ENCODE peak calls at places on chromosomes 3 and 15, in four cellular contexts. E is stomach, D is SK-N-SH, C is transverse colon. U is an unnamed sample.

GRCh38 chr15:70273808-70274207 is 176.1 kb upstream of the TLE3 start:
- DNase-seq in C (no peak), E (no peak), D (no peak), U (no peak)

GRCh38 chr3:114093596-114093995 is 37.1 kb downstream of the QTRT2 start:
- DNase-seq in D (peak; percentile 9), E (peak; percentile 30), C (peak; percentile 16), U (no peak)

GRCh38 chr15:71125831-71126453 is 10.7 kb downstream of the THSD4 start:
- DNase-seq in C (no peak), D (peak; percentile 45), E (no peak), U (no peak)

GRCh38 chr15:39553947-39554731 is 26.7 kb upstream of the THBS1 start:
- DNase-seq in D (no peak), C (peak; percentile 58), E (no peak), U (no peak)

GRCh38 chr3:27666708-27667107 is 55.4 kb downstream of the EOMES start:
- DNase-seq in C (peak; percentile 49), E (no peak), D (peak; percentile 72), U (peak; percentile 70)

GRCh38 chr3:143808999-143809700 is 39.1 kb downstream of the SLC9A9 start:
- DNase-seq in C (no peak), E (no peak), D (no peak), U (no peak)

GRCh38 chr15:57881361-57881760 is 174.8 kb downstream of the POLR2M start:
- DNase-seq in D (no peak), C (no peak), E (no peak), U (no peak)

GRCh38 chr3:17075907-17076306 is 191.2 kb downstream of the PLCL2 start:
- DNase-seq in C (no peak), E (no peak), D (no peak), U (no peak)

GRCh38 chr3:181103605-181104004 is 114.1 kb upstream of the DNAJC19 start:
- DNase-seq in E (no peak), D (peak; percentile 12), C (no peak), U (no peak)

GRCh38 chr3:27509376-27509775 is 25.2 kb upstream of the SLC4A7 start:
- DNase-seq in C (no peak), D (no peak), E (no peak), U (no peak)

GRCh38 chr3:59480486-59480995 is 430.7 kb upstream of the CFAP20DC start:
- DNase-seq in C (no peak), D (no peak), E (no peak), U (no peak)

GRCh38 chr15:29952245-29952644 is 130.0 kb upstream of the TJP1 start:
- DNase-seq in C (no peak), D (peak; percentile 30), E (no peak), U (no peak)

GRCh38 chr3:71102111-71103039 is 481.2 kb downstream of the FOXP1 start:
- DNase-seq in C (no peak), E (no peak), D (peak; percentile 12), U (no peak)

GRCh38 chr3:64185436-64185835 is 39.8 kb downstream of the PRICKLE2 start:
- DNase-seq in E (no peak), D (no peak), C (no peak), U (no peak)

GRCh38 chr3:61956236-61956635 is 394.9 kb downstream of the PTPRG start:
- DNase-seq in E (no peak), D (peak; percentile 11), C (no peak), U (no peak)

GRCh38 chr3:86969500-86970189 is 21.3 kb downstream of the VGLL3 start:
- DNase-seq in C (no peak), D (peak; percentile 42), E (no peak), U (no peak)

GRCh38 chr15:80015156-80015555 is 44.2 kb upstream of the BCL2A1 start:
- DNase-seq in C (no peak), E (no peak), D (no peak), U (no peak)

GRCh38 chr3:13011369-13012227 is 61.6 kb downstream of the IQSEC1 start:
- DNase-seq in C (peak; percentile 82), D (no peak), E (peak; percentile 67), U (no peak)

GRCh38 chr3:62142280-62142679 is 231.1 kb downstream of the FEZF2 start:
- DNase-seq in D (no peak), E (no peak), C (no peak), U (no peak)

GRCh38 chr3:73401616-73402265 is 223.0 kb downstream of the PDZRN3 start:
- DNase-seq in C (peak; percentile 30), D (no peak), E (no peak), U (no peak)

GRCh38 chr15:79644091-79644490 is 212.0 kb downstream of the MINAR1 start:
- DNase-seq in E (no peak), D (no peak), C (no peak), U (no peak)

GRCh38 chr3:182364723-182365650 is 428.3 kb upstream of the ATP11B start:
- DNase-seq in E (peak; percentile 78), C (peak; percentile 7), D (peak; percentile 46), U (no peak)

GRCh38 chr15:96058103-96058851 is 272.2 kb upstream of the NR2F2 start:
- DNase-seq in E (no peak), C (no peak), D (no peak), U (no peak)

GRCh38 chr3:36484386-36484785 is 104.1 kb downstream of the STAC start:
- DNase-seq in D (no peak), E (no peak), C (no peak), U (no peak)

GRCh38 chr3:31942446-31942845 is 38.6 kb downstream of the OSBPL10 start:
- DNase-seq in D (no peak), E (no peak), C (no peak), U (no peak)

GRCh38 chr3:196138927-196139680 is 57.2 kb upstream of the TFRC start:
- DNase-seq in C (no peak), D (no peak), E (no peak), U (no peak)

GRCh38 chr3:152574461-152575079 is 260.4 kb upstream of the P2RY1 start:
- DNase-seq in E (no peak), D (peak; percentile 33), C (peak; percentile 29), U (no peak)

GRCh38 chr3:52250122-52250521 is 4.6 kb downstream of the PPM1M start:
- DNase-seq in D (no peak), C (no peak), E (no peak), U (no peak)

GRCh38 chr15:66124626-66125025 is 128.9 kb downstream of the MEGF11 start:
- DNase-seq in D (no peak), C (no peak), E (no peak), U (no peak)

GRCh38 chr3:127072221-127072771 is 89.4 kb downstream of the PLXNA1 start:
- DNase-seq in E (no peak), C (no peak), D (no peak), U (no peak)

GRCh38 chr15:45604321-45604720 is 17.1 kb downstream of the BLOC1S6 start:
- DNase-seq in D (no peak), C (no peak), E (no peak), U (no peak)

GRCh38 chr15:71071529-71071928 is 43.7 kb upstream of the THSD4 start:
- DNase-seq in E (no peak), D (no peak), C (no peak), U (no peak)

GRCh38 chr3:122469659-122470058 is 45.1 kb downstream of the KPNA1 start:
- DNase-seq in D (no peak), C (no peak), E (no peak), U (no peak)

GRCh38 chr3:127070776-127071175 is 87.9 kb downstream of the PLXNA1 start:
- DNase-seq in C (no peak), E (no peak), D (no peak), U (no peak)

GRCh38 chr3:138938056-138938876 is 8.7 kb downstream of the FOXL2 start:
- DNase-seq in D (no peak), C (no peak), E (no peak), U (peak; percentile 75)

GRCh38 chr3:194137314-194138097 is 1.6 kb downstream of the HES1 start:
- DNase-seq in E (peak; percentile 77), C (peak; percentile 74), D (peak; percentile 74), U (peak; percentile 92)
- H3K4me1 ChIP-seq in E (peaks cover 78% of the 10 kb centered on the region), C (peaks cover 70% of the 10 kb centered on the region), D (peaks cover 28% of the 10 kb centered on the region), U (peaks cover 58% of the 10 kb centered on the region)

GRCh38 chr3:9893739-9894138 is 3.3 kb downstream of the JAGN1 start:
- DNase-seq in D (no peak), C (no peak), E (no peak), U (no peak)
- TF ChIP-seq POLR2AphosphoS5 in D (no peak), C (no peak), E (no peak), U (no peak)

DNA sequence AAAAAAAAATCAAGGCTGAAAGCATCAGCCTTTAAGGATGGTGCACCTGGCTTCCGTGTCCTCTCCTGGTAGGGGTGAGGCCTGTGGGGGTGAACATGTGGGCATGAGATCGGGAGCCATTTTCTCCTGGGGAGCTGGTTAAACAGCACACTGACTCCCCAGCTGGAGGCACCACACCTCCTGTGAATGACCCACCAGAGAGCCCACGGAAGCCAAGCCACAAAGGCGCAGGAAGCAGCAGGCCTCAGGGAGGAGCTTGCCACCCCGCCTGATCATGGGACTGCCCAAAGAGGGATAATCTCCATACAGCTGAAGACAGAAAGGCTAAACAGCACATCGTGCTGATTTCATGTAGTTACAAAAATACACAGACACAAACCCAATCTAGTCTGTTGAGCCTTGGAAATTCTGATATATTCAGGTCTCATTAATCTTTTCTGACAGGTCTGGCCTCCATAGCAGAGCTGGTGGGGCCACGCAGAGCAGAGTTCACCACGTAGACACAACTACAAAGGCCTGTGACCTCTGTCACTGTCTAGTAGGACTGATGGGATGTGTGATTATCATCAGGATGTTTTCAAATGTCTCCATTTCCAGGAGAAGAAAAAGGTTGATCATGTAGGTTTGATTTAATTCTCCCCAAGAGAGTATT is 75.1 kb downstream of the DUT start:
- DNase-seq in D (no peak), C (no peak), E (no peak), U (no peak)
- H3K4me1 ChIP-seq in D (no peaks in the 10 kb centered on the region), C (no peaks in the 10 kb centered on the region), E (no peaks in the 10 kb centered on the region), U (peaks cover 3% of the 10 kb centered on the region)

GRCh38 chr3:48268936-48269551 is 28.1 kb downstream of the ZNF589 start:
- DNase-seq in C (peak; percentile 47), D (no peak), E (no peak), U (no peak)

GRCh38 chr3:48268381-48268935 is 27.6 kb downstream of the ZNF589 start:
- DNase-seq in E (peak; percentile 62), C (peak; percentile 83), D (no peak), U (no peak)

GRCh38 chr3:48267782-48268181 is 26.9 kb downstream of the ZNF589 start:
- DNase-seq in D (no peak), C (peak; percentile 25), E (no peak), U (no peak)

GRCh38 chr3:48270306-48270705 is 29.4 kb downstream of the ZNF589 start:
- DNase-seq in E (no peak), C (no peak), D (no peak), U (no peak)

DNA sequence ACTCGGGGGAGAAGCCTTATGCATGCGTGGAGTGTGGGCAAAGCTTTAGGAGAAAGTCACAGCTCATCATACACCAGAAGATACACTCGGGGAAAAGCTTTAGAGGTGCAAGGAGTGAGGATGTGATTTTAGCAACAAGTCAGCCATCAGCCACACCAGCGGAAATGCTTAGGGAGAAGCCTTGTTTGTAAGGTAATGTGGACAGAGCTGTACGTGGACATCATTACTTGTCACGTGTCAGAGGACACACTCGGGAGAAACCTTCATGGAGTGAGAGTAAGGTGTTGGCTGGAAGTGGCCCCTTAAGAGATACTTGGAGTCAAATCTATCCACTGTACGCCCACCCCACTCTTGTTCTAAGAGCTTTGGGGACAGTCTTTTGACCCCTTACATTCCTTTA is 28.7 kb downstream of the ZNF589 start:
- DNase-seq in E (no peak), C (no peak), D (no peak), U (no peak)
- TF ChIP-seq POLR2AphosphoS5 in E (no peak), C (no peak), D (no peak), U (no peak)